ENCODE peak calls at places on chromosomes 6 and 20, in nine cellular contexts. T is right lobe of liver, K is esophagus squamous epithelium, O is astrocyte of the spinal cord, F is GM23248, S is breast epithelium, J is fibroblast of pulmonary artery, L is AG09309, P is mesendoderm. W is an unnamed sample.

GRCh38 chr6:42988486-42989020 is 4.2 kb downstream of the PPP2R5D start:
- DNase-seq in J (peak), P (peak), F (peak), L (no peak), O (peak), T (no peak), K (no peak), S (no peak), W (no peak)

GRCh38 chr20:6993526-6993925 is 226.0 kb downstream of the BMP2 start:
- DNase-seq in L (no peak), O (no peak), S (no peak), K (no peak), T (no peak), F (peak), P (no peak), J (no peak), W (no peak)

GRCh38 chr20:43680976-43681375 is 14.1 kb downstream of the MYBL2 start:
- DNase-seq in F (peak), P (no peak), J (no peak), S (no peak), O (no peak), L (no peak), K (no peak), T (no peak), W (no peak)

GRCh38 chr6:36977470-36977941 is 8.5 kb downstream of the MTCH1 start:
- DNase-seq in K (no peak), T (no peak), J (peak), O (no peak), F (peak), L (no peak), P (peak), S (no peak), W (no peak)

GRCh38 chr20:58459058-58459743 is 56.0 kb downstream of the APCDD1L start:
- DNase-seq in O (no peak), S (no peak), F (no peak), T (no peak), J (no peak), P (no peak), K (no peak), L (no peak), W (no peak)

GRCh38 chr6:149212892-149213786 is 104.4 kb upstream of the TAB2 start:
- DNase-seq in S (no peak), L (no peak), P (no peak), J (peak), K (no peak), O (no peak), F (peak), T (no peak), W (no peak)

GRCh38 chr6:158819213-158819976 is at the start of gene EZR:
- DNase-seq in S (peak), J (peak), O (peak), K (no peak), L (no peak), T (peak), P (peak), F (peak), W (peak)

GRCh38 chr20:57654363-57654997 is 34.3 kb upstream of the ZBP1 start:
- DNase-seq in S (peak), L (no peak), O (peak), F (peak), T (peak), J (peak), K (no peak), P (peak), W (no peak)

GRCh38 chr6:49776444-49776843 is 10.6 kb downstream of the PGK2 start:
- DNase-seq in P (no peak), O (no peak), K (no peak), T (no peak), J (no peak), F (no peak), S (no peak), L (no peak), W (no peak)

GRCh38 chr6:113512581-113512980 is 344.6 kb upstream of the MARCKS start:
- DNase-seq in J (no peak), S (no peak), P (no peak), K (no peak), F (no peak), T (no peak), L (no peak), O (no peak), W (no peak)

GRCh38 chr6:83511901-83512681 is at the start of gene PRSS35:
- DNase-seq in O (peak), F (peak), P (peak), K (no peak), S (no peak), L (no peak), T (peak), J (peak), W (no peak)

GRCh38 chr6:142444800-142445405 is 143.1 kb downstream of the ADGRG6 start:
- DNase-seq in J (no peak), O (no peak), T (no peak), P (peak), L (no peak), S (no peak), K (no peak), F (no peak), W (no peak)

GRCh38 chr6:71103150-71103549 is 146.3 kb upstream of the B3GAT2 start:
- DNase-seq in T (no peak), P (no peak), K (no peak), F (no peak), O (no peak), S (no peak), J (no peak), L (no peak), W (no peak)

DNA sequence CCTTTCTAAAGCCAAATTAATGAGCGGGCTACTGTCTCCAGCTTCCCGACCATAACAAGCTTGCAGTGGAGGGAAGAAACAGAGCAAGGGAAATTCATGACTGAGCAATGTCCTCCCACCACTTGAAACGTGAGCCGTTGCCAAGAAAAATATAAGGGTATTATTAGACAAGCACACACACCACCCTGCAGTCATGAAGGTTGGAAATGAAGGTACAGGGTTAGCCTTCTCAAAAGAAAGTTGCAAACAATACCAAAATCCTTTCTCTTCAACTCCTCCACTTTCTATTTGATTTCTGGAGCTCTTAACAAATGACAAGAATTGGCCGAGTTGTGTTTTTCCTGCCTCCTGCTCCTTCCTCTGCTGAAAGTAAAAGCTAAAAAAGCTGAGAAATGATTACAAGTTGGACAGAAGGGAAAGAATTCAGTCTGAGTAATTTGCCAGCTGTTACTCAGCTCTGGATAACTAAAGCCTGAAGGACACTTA is 151.1 kb upstream of the B3GAT2 start:
- DNase-seq in J (peak), P (no peak), L (peak), O (peak), F (peak), K (no peak), T (no peak), S (no peak), W (no peak)
- H3K4me3 ChIP-seq in J (peak), P (no peak), L (peak), O (peak), F (peak), K (peak), T (no peak), S (peak), W (peak)

GRCh38 chr6:153831350-153832078 is 207.5 kb upstream of the OPRM1 start:
- DNase-seq in F (no peak), K (no peak), P (peak), T (no peak), J (no peak), L (no peak), S (no peak), O (no peak), W (no peak)

DNA sequence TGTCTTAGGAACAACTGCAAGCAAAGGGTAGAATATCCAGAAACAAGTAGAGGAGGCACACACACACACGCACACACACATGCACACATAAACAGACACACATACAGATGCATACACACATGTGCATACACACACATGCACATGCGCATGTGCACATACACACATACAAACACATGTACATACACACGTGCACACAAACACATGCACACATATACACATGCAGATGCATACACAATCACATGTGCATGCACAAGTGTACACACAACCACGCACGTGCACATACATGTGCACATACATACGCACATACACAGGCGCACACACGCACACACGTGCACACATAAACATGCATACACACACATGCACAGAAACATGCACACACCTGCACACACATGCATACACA is 206.5 kb upstream of the OPRM1 start:
- DNase-seq in S (no peak), P (no peak), L (no peak), F (no peak), O (no peak), K (no peak), J (no peak), T (no peak), W (no peak)
- H3K4me3 ChIP-seq in S (no peak), P (no peak), L (no peak), F (no peak), O (no peak), K (no peak), J (no peak), T (no peak), W (no peak)

GRCh38 chr6:98835149-98836024 is 1.0 kb downstream of the POU3F2 start:
- DNase-seq in T (peak), L (no peak), J (no peak), O (no peak), P (peak), S (no peak), K (no peak), F (no peak), W (no peak)
- H3K4me3 ChIP-seq in T (no peak), L (no peak), J (no peak), O (peak), P (no peak), S (peak), K (peak), F (peak), W (peak)

GRCh38 chr20:53579266-53579580 is 14.4 kb downstream of the ZNF217 start:
- DNase-seq in F (no peak), P (no peak), K (no peak), S (no peak), T (no peak), J (no peak), O (no peak), L (no peak), W (no peak)
- H3K4me3 ChIP-seq in F (peak), P (no peak), K (peak), S (peak), T (no peak), J (peak), O (no peak), L (no peak), W (no peak)

DNA sequence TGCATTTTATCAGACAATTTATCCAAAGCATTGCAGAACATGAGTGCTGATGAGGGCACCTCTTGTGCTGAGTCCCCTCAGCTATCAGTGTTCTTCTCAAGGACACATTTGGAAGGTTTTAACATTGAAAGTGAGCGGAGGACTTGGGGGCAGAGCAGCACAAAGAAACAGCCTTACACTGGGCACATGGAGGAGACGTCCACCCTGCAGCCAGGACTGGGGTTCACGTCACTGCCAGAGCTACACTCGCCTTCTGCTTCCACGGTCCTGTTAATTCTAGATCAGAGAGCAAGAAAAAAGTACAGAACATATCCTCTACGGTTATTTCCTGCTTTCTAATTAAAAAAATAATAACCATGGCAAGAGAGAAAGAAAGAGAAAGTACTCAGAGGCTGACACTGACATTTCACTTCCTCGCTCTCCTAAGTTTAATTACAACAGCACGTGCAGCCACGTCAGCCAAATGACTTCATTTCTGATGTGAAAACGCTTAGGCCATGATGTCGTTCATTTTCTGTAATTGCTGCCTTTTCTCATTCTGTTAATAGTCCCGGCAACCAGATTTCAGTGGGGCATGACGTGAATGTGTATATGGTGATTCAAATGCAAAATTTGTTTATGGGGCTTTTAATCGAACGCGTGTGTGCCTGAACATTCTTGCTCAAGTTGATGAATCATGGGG is 5.1 kb downstream of the PRND start:
- DNase-seq in T (no peak), F (peak), J (peak), K (no peak), O (peak), P (peak), S (no peak), L (peak), W (no peak)
- H3K4me3 ChIP-seq in T (no peak), F (peak), J (no peak), K (peak), O (no peak), P (no peak), S (no peak), L (no peak), W (peak)

GRCh38 chr6:19663479-19663878 is 173.7 kb upstream of the ID4 start:
- DNase-seq in P (no peak), L (no peak), S (no peak), J (no peak), F (no peak), O (no peak), K (no peak), T (no peak), W (no peak)

GRCh38 chr6:19664878-19665715 is 172.1 kb upstream of the ID4 start:
- DNase-seq in T (no peak), P (no peak), K (no peak), O (no peak), J (no peak), F (no peak), S (no peak), L (no peak), W (no peak)

GRCh38 chr6:19668710-19669109 is 168.5 kb upstream of the ID4 start:
- DNase-seq in F (peak), K (no peak), P (no peak), S (no peak), T (no peak), L (peak), J (peak), O (no peak), W (no peak)

GRCh38 chr6:19662911-19663310 is 174.3 kb upstream of the ID4 start:
- DNase-seq in O (no peak), T (no peak), L (no peak), P (peak), S (no peak), F (no peak), J (no peak), K (no peak), W (no peak)

DNA sequence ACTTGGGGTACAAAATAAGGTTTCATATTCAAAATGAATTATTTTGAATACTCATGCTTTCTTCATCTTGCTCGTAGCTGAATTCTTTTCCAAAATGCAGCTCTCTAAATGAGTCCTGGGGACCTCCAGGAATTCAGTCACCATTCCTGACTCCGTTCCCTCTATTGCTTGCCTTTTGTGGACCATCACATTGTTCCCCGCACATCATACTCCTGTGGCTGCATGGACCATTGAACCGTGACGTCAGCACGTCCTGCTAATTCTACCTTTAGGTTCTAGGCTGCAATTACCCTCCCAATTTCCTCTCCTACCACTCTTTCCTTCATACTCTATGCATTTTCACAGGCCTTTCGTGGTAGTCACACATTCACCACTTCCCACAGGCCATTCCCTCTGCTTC is 173.1 kb upstream of the ID4 start:
- DNase-seq in L (no peak), P (no peak), J (no peak), K (no peak), F (no peak), O (no peak), T (no peak), S (no peak), W (no peak)
- H3K4me3 ChIP-seq in L (no peak), P (no peak), J (no peak), K (no peak), F (no peak), O (no peak), T (no peak), S (no peak), W (no peak)

W was measured in vagina.